ENCODE peak calls at places on chromosomes 1 and 21, in seven cellular contexts. J is SJCRH30; E is stomach; B is HAP-1; O is body of pancreas; Q is skeletal muscle cell; C is effector memory CD4-positive, alpha-beta T cell. M is an unnamed sample.

GRCh38 chr1:46535063-46535462 is 16.4 kb downstream of the KNCN start:
- DNase-seq in J (peak; percentile 32), E (peak; percentile 56), B (peak; percentile 60), O (peak; percentile 57), Q (no peak), C (no peak), M (no peak)

GRCh38 chr1:45443580-45444446 is 47.1 kb downstream of the TESK2 start:
- DNase-seq in J (no peak), E (no peak), B (no peak), O (no peak), Q (no peak), C (no peak), M (no peak)

GRCh38 chr1:235950318-235950717 is 83.6 kb upstream of the LYST start:
- DNase-seq in J (no peak), E (no peak), B (no peak), O (no peak), Q (no peak), C (no peak), M (no peak)

GRCh38 chr1:223183268-223183862 is 40.3 kb upstream of the TLR5 start:
- DNase-seq in J (no peak), E (no peak), B (no peak), O (no peak), Q (no peak), C (no peak), M (no peak)

GRCh38 chr1:29243863-29244185 is 7.5 kb downstream of the PTPRU start:
- DNase-seq in J (no peak), E (no peak), B (no peak), O (no peak), Q (peak; percentile 72), C (no peak), M (no peak)

GRCh38 chr1:147273409-147274307 is 31.2 kb downstream of the CHD1L start:
- DNase-seq in J (peak; percentile 22), E (no peak), B (peak; percentile 42), O (peak; percentile 19), Q (peak; percentile 54), C (peak; percentile 22), M (peak; percentile 1)

GRCh38 chr1:207825719-207826556 is 74.1 kb downstream of the CD46 start:
- DNase-seq in J (no peak), E (peak; percentile 82), B (no peak), O (no peak), Q (no peak), C (peak; percentile 70), M (peak; percentile 92)

GRCh38 chr1:239977414-239977813 is 114.3 kb upstream of the FMN2 start:
- DNase-seq in J (no peak), E (no peak), B (no peak), O (no peak), Q (no peak), C (no peak), M (no peak)

GRCh38 chr1:42922687-42923366 is 35.8 kb downstream of the SLC2A1 start:
- DNase-seq in J (peak; percentile 84), E (no peak), B (peak; percentile 69), O (peak; percentile 53), Q (no peak), C (peak; percentile 44), M (no peak)

GRCh38 chr1:183753464-183753891 is 51.4 kb upstream of the RGL1 start:
- DNase-seq in J (no peak), E (no peak), B (no peak), O (no peak), Q (no peak), C (no peak), M (no peak)

GRCh38 chr1:168509875-168510594 is 33.8 kb downstream of the XCL2 start:
- DNase-seq in J (peak; percentile 63), E (no peak), B (no peak), O (no peak), Q (no peak), C (no peak), M (peak; percentile 46)

GRCh38 chr1:213934642-213935041 is 53.1 kb upstream of the PROX1 start:
- DNase-seq in J (peak; percentile 69), E (peak; percentile 92), B (no peak), O (peak; percentile 94), Q (no peak), C (no peak), M (no peak)

GRCh38 chr1:115099693-115100050 is 10.4 kb upstream of the TSPAN2 start:
- DNase-seq in J (no peak), E (no peak), B (no peak), O (no peak), Q (no peak), C (no peak), M (no peak)

GRCh38 chr1:96934282-96934681 is 212.7 kb downstream of the PTBP2 start:
- DNase-seq in J (no peak), E (no peak), B (no peak), O (no peak), Q (no peak), C (no peak), M (no peak)

GRCh38 chr21:34639882-34640788 is 25.2 kb upstream of the RCAN1 start:
- DNase-seq in J (no peak), E (no peak), B (no peak), O (no peak), Q (no peak), C (no peak), M (no peak)

GRCh38 chr1:109609881-109610280 is 9.5 kb downstream of the GNAT2 start:
- DNase-seq in J (no peak), E (no peak), B (no peak), O (no peak), Q (no peak), C (no peak), M (no peak)
- H3K4me3 ChIP-seq in J (no peak overlapping the region), E (no peak overlapping the region), B (no peak overlapping the region), O (no peak overlapping the region), Q (no peak overlapping the region), C (no peak overlapping the region), M (no peak overlapping the region)

GRCh38 chr21:28962465-28962864 is 30.2 kb downstream of the LTN1 start:
- DNase-seq in J (no peak), E (no peak), B (no peak), O (no peak), Q (no peak), C (no peak), M (no peak)

GRCh38 chr21:28963831-28964230 is 28.8 kb downstream of the LTN1 start:
- DNase-seq in J (no peak), E (no peak), B (no peak), O (no peak), Q (no peak), C (no peak), M (no peak)

GRCh38 chr21:28959367-28960099 is 33.1 kb downstream of the LTN1 start:
- DNase-seq in J (no peak), E (no peak), B (no peak), O (no peak), Q (peak; percentile 34), C (no peak), M (no peak)

GRCh38 chr21:28961927-28962326 is 30.8 kb downstream of the LTN1 start:
- DNase-seq in J (no peak), E (no peak), B (no peak), O (no peak), Q (no peak), C (no peak), M (no peak)

GRCh38 chr21:28960245-28960644 is 32.4 kb downstream of the LTN1 start:
- DNase-seq in J (no peak), E (no peak), B (no peak), O (no peak), Q (no peak), C (no peak), M (no peak)
- H3K4me3 ChIP-seq in J (no peak overlapping the region), E (no peak overlapping the region), B (no peak overlapping the region), O (no peak overlapping the region), Q (no peak overlapping the region), C (no peak overlapping the region), M (no peak overlapping the region)

GRCh38 chr1:15229569-15230170 is 17.4 kb upstream of the FHAD1 start:
- DNase-seq in J (no peak), E (peak; percentile 64), B (no peak), O (peak; percentile 33), Q (no peak), C (no peak), M (no peak)

GRCh38 chr1:15238789-15239188 is 8.2 kb upstream of the FHAD1 start:
- DNase-seq in J (no peak), E (no peak), B (no peak), O (no peak), Q (no peak), C (no peak), M (no peak)

GRCh38 chr1:15231714-15232201 is 15.3 kb upstream of the FHAD1 start:
- DNase-seq in J (no peak), E (no peak), B (no peak), O (no peak), Q (no peak), C (no peak), M (no peak)

GRCh38 chr1:15236226-15237145 is 10.5 kb upstream of the FHAD1 start:
- DNase-seq in J (peak; percentile 72), E (no peak), B (no peak), O (no peak), Q (no peak), C (no peak), M (no peak)

GRCh38 chr1:15233689-15234088 is 13.3 kb upstream of the FHAD1 start:
- DNase-seq in J (no peak), E (no peak), B (no peak), O (no peak), Q (no peak), C (no peak), M (no peak)
- H3K4me3 ChIP-seq in J (no peak overlapping the region), E (no peak overlapping the region), B (no peak overlapping the region), O (no peak overlapping the region), Q (no peak overlapping the region), C (no peak overlapping the region), M (no peak overlapping the region)

GRCh38 chr1:38817958-38818705 is 41.4 kb downstream of the RRAGC start:
- DNase-seq in J (no peak), E (peak; percentile 50), B (peak; percentile 82), O (no peak), Q (no peak), C (peak; percentile 12), M (peak; percentile 6)
- H3K4me3 ChIP-seq in J (peak overlapping the region; percentile 9), E (peak overlapping the region; percentile 46), B (peak overlapping the region; percentile 33), O (no peak overlapping the region), Q (peak overlapping the region; percentile 32), C (no peak overlapping the region), M (peak overlapping the region; percentile 28)

M was measured in CD8-positive, alpha-beta memory T cell.